ENCODE peak calls at places on chromosomes 6 and 20, in five cellular contexts. E is pancreas, V is mucosa of descending colon, Q is tibial nerve, H is lung. B is an unnamed sample.
A peak's percentile ranks its signal among the peaks of the same experiment; 100 is the strongest.

GRCh38 chr6:71388068-71388744 is 99.6 kb downstream of the OGFRL1 start:
- DNase-seq in V (no peak), E (no peak), Q (no peak), H (no peak), B (no peak)

GRCh38 chr6:21887301-21888185 is 294.0 kb downstream of the SOX4 start:
- DNase-seq in E (no peak), H (no peak), Q (no peak), V (peak; percentile 8), B (peak; percentile 46)

GRCh38 chr6:76441850-76442249 is 369.4 kb upstream of the IMPG1 start:
- DNase-seq in E (no peak), V (no peak), Q (no peak), H (no peak), B (no peak)

GRCh38 chr20:62183426-62184142 is 756 bp downstream of the MTG2 start:
- DNase-seq in V (no peak), Q (no peak), E (peak; percentile 12), H (no peak), B (no peak)

GRCh38 chr20:610130-611046 is at the start of gene TCF15:
- DNase-seq in E (no peak), Q (no peak), H (no peak), V (no peak), B (no peak)

GRCh38 chr20:36106606-36107005 is 47.9 kb upstream of the EPB41L1 start:
- DNase-seq in V (no peak), H (no peak), Q (no peak), E (no peak), B (no peak)

GRCh38 chr6:23349521-23350147 is 776.4 kb upstream of the NRSN1 start:
- DNase-seq in E (no peak), H (no peak), Q (no peak), V (no peak), B (peak; percentile 64)

GRCh38 chr6:96522469-96523009 is 933 bp downstream of the UFL1 start:
- DNase-seq in Q (no peak), V (peak; percentile 34), E (no peak), H (no peak), B (no peak)

GRCh38 chr20:35929301-35929700 is 25.0 kb downstream of the SCAND1 start:
- DNase-seq in E (no peak), Q (no peak), H (no peak), V (no peak), B (no peak)

GRCh38 chr20:24994470-24995368 is 2.2 kb upstream of the APMAP start:
- DNase-seq in H (peak; percentile 83), Q (peak; percentile 93), E (peak; percentile 77), V (peak; percentile 91), B (peak; percentile 52)

GRCh38 chr6:25629202-25629584 is 22.8 kb upstream of the SCGN start:
- DNase-seq in H (no peak), Q (no peak), E (no peak), V (no peak), B (no peak)

GRCh38 chr6:56682580-56682979 is 39.9 kb upstream of the DST start:
- DNase-seq in Q (no peak), V (no peak), H (no peak), E (no peak), B (no peak)

GRCh38 chr20:62636446-62636845 is 5.9 kb upstream of the SLCO4A1 start:
- DNase-seq in H (no peak), Q (no peak), V (no peak), E (peak; percentile 13), B (no peak)

GRCh38 chr6:149428606-149429005 is 28.5 kb downstream of the SUMO4 start:
- DNase-seq in V (no peak), H (no peak), Q (no peak), E (no peak), B (no peak)

GRCh38 chr20:62141397-62142251 is 1.6 kb downstream of the PSMA7 start:
- DNase-seq in V (peak; percentile 39), H (no peak), E (no peak), Q (no peak), B (no peak)

GRCh38 chr20:61954276-61955021 is 111.2 kb downstream of the TAF4 start:
- DNase-seq in E (no peak), Q (no peak), V (peak; percentile 27), H (no peak), B (no peak)

GRCh38 chr20:35134900-35135299 is 12.2 kb downstream of the EDEM2 start:
- DNase-seq in H (no peak), E (no peak), Q (no peak), V (no peak), B (no peak)

GRCh38 chr6:148274809-148275208 is 67.8 kb upstream of the SASH1 start:
- DNase-seq in H (no peak), Q (no peak), E (no peak), V (no peak), B (no peak)

GRCh38 chr6:56539503-56540105 is 103.1 kb downstream of the DST start:
- DNase-seq in H (no peak), E (no peak), V (no peak), Q (no peak), B (no peak)

GRCh38 chr20:1685304-1686052 is 27.9 kb upstream of the SIRPG start:
- DNase-seq in H (no peak), E (no peak), Q (no peak), V (no peak), B (no peak)

DNA sequence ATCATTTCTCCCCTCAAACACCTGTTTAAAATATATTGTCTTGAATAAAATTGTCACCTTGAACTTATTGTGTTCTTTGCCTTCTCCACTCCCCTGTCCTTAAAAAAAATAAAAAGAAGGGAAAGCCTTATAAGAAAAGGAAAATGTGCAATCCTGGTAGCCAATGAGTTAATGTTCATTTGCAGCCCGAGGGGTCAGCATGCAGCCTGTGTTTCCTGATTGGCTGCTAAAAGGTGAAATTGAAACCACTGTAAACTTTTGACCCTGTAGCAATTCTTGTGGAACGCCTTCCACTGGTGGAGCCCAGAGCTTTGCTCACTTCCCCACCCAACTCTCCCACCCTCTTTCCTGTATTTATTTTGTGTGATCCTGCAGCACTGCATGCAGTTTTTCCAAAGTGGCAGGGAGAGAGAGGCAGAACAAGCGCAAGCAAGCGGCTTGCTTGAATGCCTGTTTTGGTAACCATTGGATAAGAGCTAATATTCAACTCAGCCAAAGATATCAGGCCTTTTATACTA is 74.9 kb downstream of the NCOA3 start:
- DNase-seq in V (peak; percentile 74), Q (peak; percentile 34), H (peak; percentile 62), E (no peak), B (peak; percentile 72)
- H3K4me3 ChIP-seq in V (no peak overlapping the region), Q (no peak overlapping the region), H (no peak overlapping the region), E (no peak overlapping the region), B (no peak overlapping the region)

GRCh38 chr20:40268321-40269075 is 420.5 kb downstream of the MAFB start:
- DNase-seq in E (no peak), V (no peak), Q (no peak), H (no peak), B (no peak)
- TF ChIP-seq CTCF in E (no peak), V (no peak), Q (no peak), H (no peak), B (no peak)

DNA sequence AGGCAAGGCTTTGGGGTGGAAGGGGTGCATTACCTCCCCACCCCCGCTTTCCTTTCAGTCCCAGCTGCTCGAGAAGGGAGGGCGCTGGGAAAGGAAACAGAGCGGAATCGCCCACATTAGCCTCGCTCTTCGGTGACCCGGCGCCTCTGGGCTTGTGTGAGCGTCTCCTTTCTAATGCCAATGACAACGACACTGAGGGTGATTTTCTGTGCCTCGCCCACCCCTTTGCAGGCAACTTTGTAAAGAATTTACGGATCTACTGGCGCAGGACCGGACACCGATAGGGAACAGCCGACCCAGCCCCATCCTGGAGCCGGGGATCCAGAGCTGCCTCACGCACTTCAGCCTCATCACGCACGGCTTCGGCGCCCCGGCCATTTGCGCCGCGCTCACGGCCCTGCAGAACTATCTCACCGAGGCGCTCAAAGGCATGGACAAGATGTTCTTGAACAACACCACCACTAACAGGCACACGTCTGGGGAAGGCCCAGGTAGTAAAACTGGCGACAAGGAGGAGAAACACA is 24.3 kb downstream of the TFAP2B start:
- DNase-seq in H (no peak), E (no peak), Q (no peak), V (no peak), B (no peak)
- H3K4me3 ChIP-seq in H (no peak overlapping the region), E (no peak overlapping the region), Q (no peak overlapping the region), V (no peak overlapping the region), B (no peak overlapping the region)

DNA sequence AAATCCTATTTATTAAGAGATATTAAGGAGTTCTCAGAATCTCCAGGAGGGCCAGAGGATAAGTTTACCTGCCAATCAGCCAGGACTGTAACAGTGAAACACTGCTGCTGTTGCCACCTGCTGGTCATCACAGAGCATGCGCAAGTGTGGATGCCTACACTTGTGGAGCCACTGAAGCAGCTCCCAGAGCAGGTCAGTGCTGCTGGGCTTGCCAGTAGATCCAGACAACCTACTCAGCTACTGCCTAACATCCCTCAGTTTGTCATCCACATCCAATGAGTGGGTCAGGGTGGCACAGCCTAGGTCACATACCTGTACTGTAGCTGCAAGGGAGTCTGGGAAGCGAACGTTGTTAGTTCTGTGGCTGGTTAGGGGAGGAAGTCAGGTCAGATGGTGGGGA is 18.3 kb upstream of the NHSL1 start:
- DNase-seq in H (no peak), Q (no peak), V (peak; percentile 75), E (peak; percentile 33), B (no peak)
- TF ChIP-seq CTCF in H (peak; percentile 24), Q (peak; percentile 22), V (peak; percentile 66), E (peak; percentile 36), B (peak; percentile 48)

DNA sequence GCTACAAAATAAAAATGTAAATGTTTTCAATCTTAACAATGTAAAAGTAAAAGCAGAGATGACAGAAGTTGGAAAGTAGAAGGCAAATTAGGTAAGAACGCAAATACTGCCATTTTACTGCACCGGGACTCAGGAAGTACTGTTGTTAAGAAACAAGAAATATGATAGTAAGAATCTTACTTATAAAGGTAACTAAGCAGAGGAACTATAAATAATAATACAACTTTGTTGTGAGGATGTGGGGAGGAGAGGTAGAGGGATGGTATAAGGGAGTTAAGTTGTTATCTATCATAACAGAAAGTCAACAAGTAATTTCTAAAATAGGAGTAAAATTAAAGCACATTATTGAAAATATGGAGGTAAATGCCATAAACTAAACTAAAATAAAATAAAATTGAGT is 104.3 kb upstream of the MRPS10 start:
- DNase-seq in H (no peak), E (no peak), Q (no peak), V (no peak), B (no peak)
- H3K4me3 ChIP-seq in H (no peak overlapping the region), E (no peak overlapping the region), Q (no peak overlapping the region), V (no peak overlapping the region), B (no peak overlapping the region)

GRCh38 chr6:105519954-105520353 is 117.1 kb upstream of the PREP start:
- DNase-seq in V (no peak), H (no peak), E (no peak), Q (no peak), B (peak; percentile 13)
- TF ChIP-seq CTCF in V (no peak), H (no peak), E (no peak), Q (no peak), B (no peak)

B was measured in astrocyte of the cerebellum.